ENCODE peak calls at places on chromosomes 13 and 19, in six cellular contexts. Y is NCI-H2081, F is NCI-H510A, D is H54, B is G401, G is HEK293T. L is an unnamed sample.
A peak's percentile ranks its signal among the peaks of the same experiment; 100 is the strongest.

GRCh38 chr19:8208119-8208709 is 956 bp upstream of the CERS4 start:
- DNase-seq in Y (no peak), F (peak; percentile 64), D (no peak), B (peak; percentile 25), G (no peak), L (peak; percentile 90)

GRCh38 chr13:32139251-32139650 is 107.7 kb downstream of the FRY start:
- DNase-seq in Y (no peak), F (no peak), D (no peak), B (no peak), G (no peak), L (no peak)

GRCh38 chr19:57620673-57621348 is 6.8 kb downstream of the ZNF134 start:
- DNase-seq in Y (no peak), F (no peak), D (no peak), B (no peak), G (no peak), L (no peak)

GRCh38 chr13:28035146-28035782 is 46.8 kb upstream of the URAD start:
- DNase-seq in Y (no peak), F (peak; percentile 15), D (no peak), B (no peak), G (no peak), L (no peak)

GRCh38 chr13:21979156-21979819 is 308.4 kb downstream of the FGF9 start:
- DNase-seq in Y (no peak), F (peak; percentile 12), D (no peak), B (no peak), G (no peak), L (no peak)

GRCh38 chr19:55614711-55615552 is 9.4 kb downstream of the ZNF784 start:
- DNase-seq in Y (no peak), F (no peak), D (no peak), B (no peak), G (no peak), L (no peak)

GRCh38 chr13:110150384-110151091 is 156.4 kb downstream of the COL4A1 start:
- DNase-seq in Y (peak; percentile 45), F (no peak), D (no peak), B (no peak), G (no peak), L (no peak)

GRCh38 chr13:85597790-85598500 is 201.3 kb downstream of the SLITRK6 start:
- DNase-seq in Y (no peak), F (no peak), D (peak; percentile 7), B (no peak), G (no peak), L (no peak)

GRCh38 chr13:23966691-23967615 is 69.7 kb upstream of the C1QTNF9B start:
- DNase-seq in Y (no peak), F (no peak), D (no peak), B (no peak), G (no peak), L (peak; percentile 75)

GRCh38 chr13:46388846-46389245 is 1.8 kb upstream of the RUBCNL start:
- DNase-seq in Y (no peak), F (no peak), D (no peak), B (no peak), G (no peak), L (no peak)

GRCh38 chr13:98509271-98510155 is 67.4 kb downstream of the STK24 start:
- DNase-seq in Y (no peak), F (no peak), D (peak; percentile 70), B (no peak), G (no peak), L (peak; percentile 20)

GRCh38 chr19:40165362-40165937 is 25.8 kb upstream of the MAP3K10 start:
- DNase-seq in Y (no peak), F (no peak), D (peak; percentile 84), B (peak; percentile 42), G (peak; percentile 66), L (peak; percentile 73)

GRCh38 chr13:51837016-51837415 is 8.0 kb downstream of the TMEM272 start:
- DNase-seq in Y (no peak), F (no peak), D (no peak), B (no peak), G (no peak), L (no peak)